ENCODE peak calls at places on chromosomes 4 and X, in seven cellular contexts. H is body of pancreas; J is ascending aorta; G is CD4-positive, CD25-positive, alpha-beta regulatory T cell; E is neuronal stem cell; W is OCI-LY7; T is lower lobe of right lung. Z is an unnamed sample.
A peak's percentile ranks its signal among the peaks of the same experiment; 100 is the strongest.

GRCh38 chrX:15410430-15410829 is 26.2 kb upstream of the VEGFD start:
- DNase-seq in H (no peak), J (no peak), G (no peak), E (no peak), W (no peak), T (no peak), Z (no peak)

GRCh38 chr4:138188406-138189084 is 53.6 kb downstream of the SLC7A11 start:
- DNase-seq in H (no peak), J (no peak), G (no peak), E (no peak), W (no peak), T (no peak), Z (no peak)

GRCh38 chr4:600850-601515 is 24.4 kb upstream of the PDE6B start:
- DNase-seq in H (no peak), J (no peak), G (no peak), E (no peak), W (no peak), T (no peak), Z (no peak)

GRCh38 chrX:101237041-101237440 is 17.5 kb downstream of the DRP2 start:
- DNase-seq in H (no peak), J (no peak), G (no peak), E (no peak), W (no peak), T (no peak), Z (no peak)

GRCh38 chr4:38313175-38313574 is 350.8 kb upstream of the KLF3 start:
- DNase-seq in H (peak; percentile 80), J (no peak), G (no peak), E (no peak), W (no peak), T (no peak), Z (no peak)

GRCh38 chrX:108439961-108440696 is 491 bp downstream of the COL4A5 start:
- DNase-seq in H (peak; percentile 19), J (no peak), G (no peak), E (no peak), W (no peak), T (peak; percentile 30), Z (no peak)

GRCh38 chr4:169030575-169030982 is 20.5 kb upstream of the CBR4 start:
- DNase-seq in H (no peak), J (no peak), G (no peak), E (no peak), W (no peak), T (no peak), Z (no peak)

GRCh38 chr4:183229397-183229796 is 90.7 kb downstream of the CLDN22 start:
- DNase-seq in H (no peak), J (no peak), G (no peak), E (no peak), W (no peak), T (no peak), Z (no peak)

GRCh38 chr4:45946699-45947098 is 177.2 kb downstream of the GABRG1 start:
- DNase-seq in H (no peak), J (no peak), G (no peak), E (no peak), W (no peak), T (no peak), Z (no peak)

GRCh38 chr4:100489316-100489715 is 28.5 kb downstream of the EMCN start:
- DNase-seq in H (no peak), J (no peak), G (no peak), E (no peak), W (no peak), T (no peak), Z (no peak)

GRCh38 chrX:102958794-102959193 is 21.7 kb downstream of the RAB40AL start:
- DNase-seq in H (peak; percentile 71), J (no peak), G (no peak), E (no peak), W (no peak), T (no peak), Z (no peak)

GRCh38 chr4:87144346-87144745 is 76.1 kb downstream of the KLHL8 start:
- DNase-seq in H (no peak), J (no peak), G (no peak), E (no peak), W (no peak), T (no peak), Z (no peak)

GRCh38 chrX:151792505-151792904 is 58.0 kb downstream of the CNGA2 start:
- DNase-seq in H (no peak), J (no peak), G (no peak), E (no peak), W (no peak), T (no peak), Z (no peak)

GRCh38 chr4:109046549-109047171 is 255.8 kb downstream of the COL25A1 start:
- DNase-seq in H (no peak), J (no peak), G (no peak), E (no peak), W (no peak), T (no peak), Z (no peak)

GRCh38 chrX:140710710-140711109 is 1.2 kb downstream of the LINC00632 start:
- DNase-seq in H (no peak), J (no peak), G (no peak), E (no peak), W (no peak), T (no peak), Z (no peak)

GRCh38 chr4:76525751-76526150 is 90.7 kb downstream of the SHROOM3 start:
- DNase-seq in H (no peak), J (no peak), G (no peak), E (no peak), W (no peak), T (no peak), Z (no peak)

GRCh38 chr4:37666625-37667071 is 19.5 kb downstream of the RELL1 start:
- DNase-seq in H (peak; percentile 29), J (no peak), G (no peak), E (no peak), W (no peak), T (no peak), Z (no peak)

GRCh38 chr4:172202480-172203076 is 389.4 kb downstream of the GALNTL6 start:
- DNase-seq in H (no peak), J (no peak), G (no peak), E (peak; percentile 21), W (peak; percentile 31), T (no peak), Z (no peak)

GRCh38 chr4:64399313-64400109 is 9.7 kb downstream of the TECRL start:
- DNase-seq in H (no peak), J (no peak), G (no peak), E (no peak), W (no peak), T (no peak), Z (no peak)

GRCh38 chr4:148834804-148835598 is 392.8 kb upstream of the NR3C2 start:
- DNase-seq in H (no peak), J (no peak), G (no peak), E (no peak), W (peak; percentile 72), T (peak; percentile 73), Z (no peak)

GRCh38 chr4:17309567-17310268 is 202.2 kb downstream of the QDPR start:
- DNase-seq in H (no peak), J (no peak), G (no peak), E (no peak), W (no peak), T (no peak), Z (no peak)

GRCh38 chrX:102957751-102958150 is 20.7 kb downstream of the RAB40AL start:
- DNase-seq in H (no peak), J (no peak), G (no peak), E (no peak), W (no peak), T (no peak), Z (no peak)

GRCh38 chr4:112523008-112523440 is 7.0 kb upstream of the NEUROG2 start:
- DNase-seq in H (peak; percentile 81), J (no peak), G (no peak), E (peak; percentile 59), W (peak; percentile 69), T (no peak), Z (no peak)

GRCh38 chr4:2860391-2861348 is 17.0 kb downstream of the ADD1 start:
- DNase-seq in H (no peak), J (no peak), G (no peak), E (no peak), W (no peak), T (peak; percentile 67), Z (no peak)

GRCh38 chr4:2857349-2857927 is 13.8 kb downstream of the ADD1 start:
- DNase-seq in H (no peak), J (no peak), G (no peak), E (no peak), W (no peak), T (no peak), Z (no peak)

GRCh38 chr4:2861631-2862436 is 18.2 kb downstream of the ADD1 start:
- DNase-seq in H (no peak), J (no peak), G (no peak), E (no peak), W (no peak), T (no peak), Z (no peak)

GRCh38 chr4:2858451-2859217 is 15.0 kb downstream of the ADD1 start:
- DNase-seq in H (no peak), J (no peak), G (no peak), E (no peak), W (no peak), T (no peak), Z (no peak)

DNA sequence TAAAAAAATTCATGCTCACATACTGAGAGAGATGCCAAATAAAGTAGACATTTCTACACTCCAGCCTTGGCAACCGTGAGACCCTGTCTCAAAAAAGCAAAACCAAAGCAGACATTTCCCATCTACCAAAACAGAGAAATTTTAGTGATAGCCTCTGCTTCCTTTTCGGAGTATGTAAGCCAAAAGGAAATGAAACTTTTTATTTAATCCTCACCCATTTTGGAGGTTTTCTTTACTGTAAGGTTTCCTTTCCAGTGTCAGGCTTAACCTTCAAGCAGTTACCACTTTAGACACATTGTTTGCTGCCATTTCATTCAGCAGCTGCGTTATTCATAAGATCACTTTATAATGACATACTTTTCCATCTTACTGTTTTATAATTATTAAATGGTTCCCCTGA is 15.9 kb downstream of the ADD1 start:
- DNase-seq in H (no peak), J (no peak), G (no peak), E (no peak), W (peak; percentile 69), T (no peak), Z (no peak)
- H3K4me1 ChIP-seq in H (peaks cover 85% of the 10 kb centered on the region), J (peaks cover 55% of the 10 kb centered on the region), G (peaks cover 71% of the 10 kb centered on the region), E (peaks cover 15% of the 10 kb centered on the region), W (peaks cover 30% of the 10 kb centered on the region), T (peaks cover 99% of the 10 kb centered on the region), Z (peaks cover 96% of the 10 kb centered on the region)

GRCh38 chrX:10579753-10580060 is 40.7 kb downstream of the MID1 start:
- DNase-seq in H (no peak), J (no peak), G (no peak), E (no peak), W (no peak), T (no peak), Z (no peak)
- H3K4me3 ChIP-seq in H (no peak overlapping the region), J (peak overlapping the region; percentile 13), G (no peak overlapping the region), E (no peak overlapping the region), W (no peak overlapping the region), T (no peak overlapping the region), Z (no peak overlapping the region)

GRCh38 chr4:7867701-7868429 is 71.8 kb downstream of the AFAP1 start:
- DNase-seq in H (no peak), J (no peak), G (no peak), E (no peak), W (no peak), T (no peak), Z (no peak)
- H3K27ac ChIP-seq in H (no peak overlapping the region), J (no peak overlapping the region), G (peak overlapping the region; percentile 6), E (no peak overlapping the region), W (no peak overlapping the region), T (no peak overlapping the region), Z (peak overlapping the region; percentile 62)

DNA sequence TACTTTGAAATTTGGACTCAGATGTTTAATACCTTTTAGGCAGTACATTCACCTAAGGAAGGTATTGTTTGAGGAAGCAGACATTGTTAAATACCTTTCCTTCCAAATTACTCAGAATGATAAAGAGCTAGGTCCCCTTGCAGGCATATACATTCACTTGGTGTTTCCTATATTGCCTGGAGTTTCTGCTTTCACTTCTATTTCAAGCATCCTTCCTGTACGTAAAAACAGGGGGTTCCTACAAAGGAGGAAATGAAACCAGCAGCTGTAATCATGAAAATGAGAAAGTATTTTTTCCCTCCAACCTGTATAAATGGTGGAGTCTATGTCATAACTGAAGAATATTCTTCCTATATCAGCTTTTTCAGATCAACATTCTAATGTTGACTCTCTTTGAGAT is 90.4 kb upstream of the RASGEF1B start:
- DNase-seq in H (no peak), J (no peak), G (peak; percentile 5), E (no peak), W (peak; percentile 93), T (no peak), Z (no peak)
- H3K4me1 ChIP-seq in H (peaks cover 12% of the 10 kb centered on the region), J (no peaks in the 10 kb centered on the region), G (no peaks in the 10 kb centered on the region), E (peaks cover 7% of the 10 kb centered on the region), W (peaks cover 90% of the 10 kb centered on the region), T (peaks cover 24% of the 10 kb centered on the region), Z (peaks cover 10% of the 10 kb centered on the region)